ENCODE peak calls at places on chromosomes 7 and 10, in five cellular contexts. U is GM23338, Z is natural killer cell, M is MCF 10A, S is GM13977. O is an unnamed sample.

GRCh38 chr10:19659920-19660655 is 156.1 kb upstream of the PLXDC2 start:
- DNase-seq in U (no peak), Z (no peak), M (no peak), S (no peak), O (no peak)

GRCh38 chr10:103584216-103585010 is 90.9 kb downstream of the NEURL1 start:
- DNase-seq in U (peak), Z (peak), M (no peak), S (peak), O (no peak)

GRCh38 chr7:264541-265191 is 25.3 kb upstream of the FOXL3 start:
- DNase-seq in U (no peak), Z (no peak), M (peak), S (no peak), O (no peak)

GRCh38 chr7:108135446-108136190 is 5.5 kb upstream of the LAMB4 start:
- DNase-seq in U (no peak), Z (no peak), M (no peak), S (peak), O (no peak)

GRCh38 chr10:100065084-100065660 is 16.5 kb downstream of the CPN1 start:
- DNase-seq in U (peak), Z (no peak), M (no peak), S (no peak), O (no peak)

GRCh38 chr10:30775779-30776591 is 146.4 kb upstream of the LYZL2 start:
- DNase-seq in U (no peak), Z (no peak), M (peak), S (no peak), O (no peak)

GRCh38 chr7:29642494-29643155 is 79.0 kb downstream of the PRR15 start:
- DNase-seq in U (no peak), Z (no peak), M (no peak), S (no peak), O (no peak)

GRCh38 chr10:65518379-65518778 is 1407.5 kb upstream of the LRRTM3 start:
- DNase-seq in U (no peak), Z (no peak), M (no peak), S (no peak), O (no peak)

GRCh38 chr7:75946207-75946855 is 31.4 kb downstream of the POR start:
- DNase-seq in U (no peak), Z (no peak), M (no peak), S (no peak), O (no peak)

DNA sequence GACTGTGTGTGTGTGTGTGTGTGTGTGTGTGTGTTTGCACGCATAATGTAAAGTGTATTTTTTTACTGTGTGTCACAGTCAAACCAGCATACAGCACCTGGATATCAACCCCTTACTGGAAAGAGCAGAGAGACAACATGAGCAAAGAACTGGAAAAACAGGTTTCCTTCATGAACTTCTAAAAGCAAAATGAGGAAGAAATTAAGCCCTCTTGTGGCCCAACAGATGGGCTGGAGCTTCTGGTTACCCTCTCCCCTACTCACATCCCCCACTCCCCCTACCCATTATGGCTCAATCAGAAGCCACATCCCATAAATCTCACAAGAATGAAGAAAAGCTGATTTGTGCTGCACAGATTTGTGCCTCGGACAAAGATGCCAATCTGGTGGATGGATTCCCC is 36.2 kb downstream of the PDE1C start:
- DNase-seq in U (peak), Z (no peak), M (no peak), S (no peak), O (no peak)
- TF ChIP-seq CTCF in U (no peak), Z (no peak), M (no peak), S (no peak), O (peak)

DNA sequence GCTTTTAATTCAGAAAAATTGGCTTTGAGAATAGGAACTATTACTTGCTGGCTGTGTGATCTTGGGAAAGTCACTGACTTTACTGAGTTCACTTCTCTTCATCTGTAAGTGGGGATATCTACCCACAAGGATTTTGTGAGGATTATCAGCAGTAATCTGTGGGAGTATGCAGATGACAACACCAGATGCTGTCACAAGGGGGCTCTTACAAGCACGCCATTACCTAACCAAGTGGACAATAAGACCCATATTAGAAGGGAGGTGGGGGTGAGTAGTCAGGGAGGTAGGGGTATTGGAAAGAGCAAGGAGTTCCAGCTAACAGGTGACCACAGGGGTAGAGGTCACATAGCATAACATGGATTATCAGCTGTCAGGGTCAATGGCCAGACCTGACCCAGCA is 569.4 kb downstream of the SUGCT start:
- DNase-seq in U (peak), Z (no peak), M (no peak), S (no peak), O (no peak)
- TF ChIP-seq CTCF in U (peak), Z (no peak), M (no peak), S (no peak), O (no peak)

DNA sequence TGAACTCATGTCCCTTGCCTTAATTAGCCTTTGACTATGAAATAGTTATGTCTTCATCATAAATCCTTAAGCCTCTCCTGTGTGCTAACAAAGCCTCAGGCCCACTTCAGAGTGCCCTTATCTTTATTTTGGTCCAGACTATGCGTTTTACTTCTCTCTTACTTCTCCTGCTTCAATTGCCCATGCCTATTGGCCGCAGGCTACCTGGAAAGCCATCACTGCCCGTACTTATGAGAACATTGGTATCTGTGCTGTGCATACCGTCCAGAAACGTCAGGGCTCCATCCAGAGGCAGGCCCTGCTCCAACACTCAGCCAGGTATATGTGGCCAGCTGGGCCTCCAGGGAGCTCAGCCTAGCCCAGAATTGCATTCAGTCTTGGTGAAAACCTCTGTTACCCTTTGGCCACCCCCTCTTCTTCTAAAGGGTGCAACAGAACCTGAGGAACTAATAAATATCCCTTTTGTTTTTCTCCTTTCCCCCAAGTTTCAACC is 212.4 kb upstream of the MTPN start:
- DNase-seq in U (no peak), Z (no peak), M (no peak), S (no peak), O (no peak)
- TF ChIP-seq CTCF in U (no peak), Z (no peak), M (no peak), S (no peak), O (no peak)

GRCh38 chr10:93784059-93784458 is 26.3 kb downstream of the LGI1 start:
- DNase-seq in U (no peak), Z (no peak), M (no peak), S (no peak), O (no peak)
- TF ChIP-seq CTCF in U (peak), Z (no peak), M (no peak), S (no peak), O (no peak)

DNA sequence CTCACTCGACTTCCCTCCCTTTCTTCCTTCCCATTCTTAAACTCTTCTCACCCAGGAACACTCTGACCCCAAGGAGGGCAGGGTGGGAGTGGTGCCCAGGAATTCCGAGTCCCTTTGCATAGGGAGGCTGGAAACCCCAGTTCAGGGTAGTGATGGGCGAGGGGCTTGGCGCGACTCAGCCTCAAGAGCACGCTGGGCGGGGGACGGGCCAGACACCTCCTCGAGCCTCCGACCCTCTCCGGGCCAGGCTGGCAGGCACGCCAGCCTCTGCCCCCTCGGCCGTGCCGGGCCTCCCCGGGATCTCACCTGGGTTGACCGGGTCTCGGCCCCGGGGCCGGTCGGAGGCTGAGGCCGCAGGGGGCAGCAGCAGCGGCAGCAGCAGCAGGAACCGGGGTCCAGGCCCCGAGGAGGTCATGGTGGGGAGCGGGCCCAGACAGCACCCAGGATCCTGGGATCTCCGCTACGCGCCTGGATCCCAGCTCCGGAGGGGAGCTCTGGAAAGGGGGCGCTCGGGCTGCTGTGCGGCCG is 457 bp downstream of the PLOD3 start:
- DNase-seq in U (peak), Z (peak), M (peak), S (no peak), O (no peak)
- TF ChIP-seq CTCF in U (no peak), Z (no peak), M (peak), S (peak), O (no peak)

GRCh38 chr7:74252893-74253292 is 1.3 kb downstream of the RFC2 start:
- DNase-seq in U (no peak), Z (no peak), M (no peak), S (no peak), O (no peak)

GRCh38 chr7:74253331-74253730 is 868 bp downstream of the RFC2 start:
- DNase-seq in U (no peak), Z (no peak), M (no peak), S (no peak), O (no peak)

GRCh38 chr7:74256446-74257408 is 2.5 kb upstream of the RFC2 start:
- DNase-seq in U (no peak), Z (no peak), M (peak), S (no peak), O (no peak)

GRCh38 chr7:74253975-74254857 is at the start of gene RFC2:
- DNase-seq in U (peak), Z (peak), M (peak), S (peak), O (peak)

DNA sequence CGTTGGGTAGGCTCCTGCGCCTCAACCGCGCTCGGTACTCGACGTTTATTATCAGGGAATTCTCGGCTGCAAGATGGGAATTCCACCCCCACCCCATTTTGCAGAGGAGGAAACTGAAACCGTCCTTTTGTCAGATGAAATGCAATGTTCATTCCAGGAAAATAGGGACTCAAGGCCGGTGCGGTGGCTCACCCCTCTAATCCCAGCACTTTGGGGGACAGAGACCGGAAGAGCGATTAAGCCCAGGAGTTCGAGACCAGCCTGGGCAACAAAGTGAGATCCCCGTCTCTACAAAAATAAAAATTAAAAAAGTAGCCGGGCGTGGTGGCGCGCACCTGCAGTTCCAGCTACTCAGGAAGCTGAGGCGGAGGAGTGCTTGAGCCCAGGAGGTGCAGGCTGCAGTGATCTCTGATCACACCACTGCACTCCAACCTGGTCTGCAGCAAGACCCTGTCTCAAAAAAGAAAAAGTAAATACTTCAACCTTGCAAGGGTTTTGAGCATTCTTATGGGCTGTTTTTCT is 720 bp upstream of the RFC2 start:
- DNase-seq in U (no peak), Z (no peak), M (no peak), S (no peak), O (no peak)
- TF ChIP-seq CTCF in U (no peak), Z (no peak), M (no peak), S (no peak), O (no peak)

GRCh38 chr10:94963901-94964300 is 25.4 kb downstream of the CYP2C9 start:
- DNase-seq in U (peak), Z (no peak), M (peak), S (peak), O (no peak)
- TF ChIP-seq CTCF in U (peak), Z (no peak), M (peak), S (peak), O (peak)

DNA sequence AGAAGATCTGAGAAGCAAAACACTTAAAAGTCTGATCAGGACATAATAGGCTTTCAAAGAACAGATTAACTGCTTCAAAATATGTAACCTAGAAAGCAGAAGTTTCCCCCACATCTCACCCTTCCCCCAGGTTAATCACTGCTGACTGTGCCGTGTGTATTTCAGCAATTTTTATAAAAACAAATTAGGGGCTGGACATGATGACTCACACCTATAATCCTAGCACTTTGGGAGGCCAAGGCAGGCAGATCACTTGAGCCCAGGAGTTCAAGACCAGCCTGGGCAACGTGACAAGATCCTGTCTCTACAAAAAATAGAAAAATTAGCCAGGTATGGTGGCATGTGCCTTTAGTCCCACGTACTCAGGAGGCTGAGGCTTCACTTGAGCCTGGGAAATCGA is 67.6 kb upstream of the GATA3 start:
- DNase-seq in U (no peak), Z (no peak), M (peak), S (no peak), O (no peak)
- TF ChIP-seq CTCF in U (no peak), Z (no peak), M (no peak), S (no peak), O (no peak)

GRCh38 chr10:71219918-71220688 is 7.7 kb downstream of the UNC5B start:
- DNase-seq in U (no peak), Z (no peak), M (no peak), S (no peak), O (no peak)

GRCh38 chr10:71220689-71221540 is 8.5 kb downstream of the UNC5B start:
- DNase-seq in U (no peak), Z (no peak), M (no peak), S (no peak), O (no peak)

GRCh38 chr10:71223365-71224058 is 11.1 kb downstream of the UNC5B start:
- DNase-seq in U (no peak), Z (no peak), M (no peak), S (no peak), O (peak)

GRCh38 chr10:71221586-71222202 is 9.3 kb downstream of the UNC5B start:
- DNase-seq in U (no peak), Z (no peak), M (no peak), S (no peak), O (no peak)

DNA sequence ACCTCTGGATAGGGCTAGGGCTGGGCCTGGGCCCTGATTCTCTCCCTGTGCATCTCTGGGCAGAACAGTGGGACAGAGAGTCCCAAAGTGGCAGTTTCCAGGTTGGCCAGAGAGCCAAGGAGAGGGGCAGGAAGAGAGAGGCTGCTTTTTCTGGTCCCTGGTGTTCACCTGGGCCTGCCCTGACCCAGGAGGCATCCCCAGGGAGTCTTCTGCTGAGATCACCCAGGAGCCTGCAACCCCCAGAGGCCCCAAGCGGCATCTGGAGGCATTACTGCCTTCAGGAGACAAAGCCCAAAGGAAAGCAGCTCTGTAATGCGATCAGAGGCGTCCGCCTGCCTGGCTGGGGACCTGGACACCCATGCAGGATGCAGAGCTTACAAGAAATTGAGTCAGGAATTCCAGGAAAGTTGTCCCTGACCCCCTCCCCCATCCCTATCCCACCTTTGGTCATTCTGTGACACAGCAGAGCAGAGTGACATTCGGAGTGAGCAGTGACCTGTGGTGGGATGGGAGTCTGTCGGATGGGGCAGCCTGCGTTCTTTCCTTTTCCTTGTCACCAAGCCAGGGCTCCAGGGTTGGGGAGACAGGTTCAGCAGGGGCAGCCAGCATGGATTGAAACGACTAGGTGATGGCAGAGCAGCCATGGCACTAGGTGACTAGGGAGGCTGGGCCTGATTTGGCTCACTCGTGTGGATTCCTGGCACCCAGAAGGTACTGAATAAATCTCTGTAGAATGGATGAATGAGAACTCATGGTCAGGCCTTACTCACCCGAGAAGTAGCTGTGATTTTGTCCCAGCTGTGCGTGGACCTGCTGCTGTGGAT is 10.4 kb downstream of the UNC5B start:
- DNase-seq in U (peak), Z (no peak), M (no peak), S (no peak), O (peak)
- TF ChIP-seq CTCF in U (peak), Z (no peak), M (no peak), S (peak), O (peak)

DNA sequence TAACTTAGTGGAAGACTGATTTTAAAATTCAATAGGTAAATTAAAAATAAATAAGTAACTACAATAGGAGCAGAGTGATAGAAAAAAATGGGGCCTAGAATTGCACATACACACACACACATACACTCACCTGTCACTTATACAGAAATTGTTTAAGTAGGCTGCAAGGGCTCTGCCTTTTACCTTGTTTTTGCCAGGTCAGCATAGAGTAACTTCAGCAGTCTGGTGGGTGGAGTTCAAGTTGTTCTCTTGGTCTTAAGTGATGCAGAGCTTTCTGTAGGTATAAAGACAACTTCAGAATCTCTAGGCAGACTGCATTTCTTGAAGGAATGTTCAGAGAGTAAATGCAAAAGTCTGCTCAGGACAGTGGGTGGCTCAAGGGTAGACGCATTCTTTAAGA is 457.0 kb downstream of the INHBA start:
- DNase-seq in U (no peak), Z (no peak), M (no peak), S (no peak), O (no peak)
- TF ChIP-seq CTCF in U (no peak), Z (no peak), M (no peak), S (no peak), O (no peak)